ENCODE peak calls at places on chromosomes 11 and 22, in ten cellular contexts. R is HCT116, E is neural progenitor cell, T is OCI-LY7, F is neuronal stem cell, Q is GM23248, N is mesendoderm, S is fibroblast of lung, X is GM12878, I is H1. Y is an unnamed sample. For H3K36me3, the result is how much of the 10 kb centered on the place peaks cover.

GRCh38 chr11:35927067-35927466 is 16.8 kb upstream of the LDLRAD3 start:
- DNase-seq in R (no peak), E (no peak), T (no peak), F (no peak), Q (peak), N (no peak), S (peak), X (no peak), I (no peak), Y (no peak)

GRCh38 chr11:78595431-78596130 is 20.9 kb upstream of the NARS2 start:
- DNase-seq in R (no peak), E (no peak), T (no peak), F (no peak), Q (peak), N (no peak), S (no peak), X (no peak), I (no peak), Y (peak)

GRCh38 chr11:5923789-5924188 is 18.3 kb upstream of the OR56A3 start:
- DNase-seq in R (no peak), E (no peak), T (no peak), F (no peak), Q (no peak), N (peak), S (no peak), X (no peak), I (no peak), Y (no peak)

GRCh38 chr11:69157156-69157821 is 1.6 kb downstream of the SMIM38 start:
- DNase-seq in R (no peak), E (peak), T (no peak), F (peak), Q (peak), N (no peak), S (peak), X (no peak), I (no peak), Y (no peak)

GRCh38 chr22:23705358-23705757 is 14.5 kb downstream of the RGL4 start:
- DNase-seq in R (no peak), E (no peak), T (no peak), F (no peak), Q (no peak), N (no peak), S (no peak), X (no peak), I (no peak), Y (no peak)

GRCh38 chr11:81246937-81247336 is 1486.7 kb downstream of the FAM181B start:
- DNase-seq in R (no peak), E (no peak), T (no peak), F (no peak), Q (no peak), N (no peak), S (no peak), X (no peak), I (no peak), Y (peak)

GRCh38 chr11:76248210-76248609 is 41.9 kb upstream of the WNT11 start:
- DNase-seq in R (no peak), E (peak), T (no peak), F (no peak), Q (peak), N (peak), S (no peak), X (no peak), I (no peak), Y (no peak)

GRCh38 chr22:38866399-38867123 is 5.5 kb downstream of the CBX6 start:
- DNase-seq in R (no peak), E (peak), T (no peak), F (no peak), Q (no peak), N (peak), S (no peak), X (no peak), I (peak), Y (peak)

GRCh38 chr22:40408718-40409612 is 38.6 kb downstream of the SGSM3 start:
- DNase-seq in R (no peak), E (no peak), T (no peak), F (no peak), Q (no peak), N (no peak), S (no peak), X (no peak), I (no peak), Y (no peak)

GRCh38 chr22:19930537-19931486 is 10.8 kb upstream of the COMT start:
- DNase-seq in R (no peak), E (no peak), T (no peak), F (no peak), Q (no peak), N (no peak), S (no peak), X (no peak), I (no peak), Y (no peak)

GRCh38 chr22:23385301-23386244 is 194.5 kb downstream of the IGLL1 start:
- DNase-seq in R (peak), E (peak), T (peak), F (peak), Q (peak), N (peak), S (peak), X (peak), I (peak), Y (peak)

GRCh38 chr11:125916683-125917337 is 12.5 kb downstream of the DDX25 start:
- DNase-seq in R (no peak), E (no peak), T (no peak), F (no peak), Q (no peak), N (no peak), S (no peak), X (no peak), I (no peak), Y (no peak)

GRCh38 chr11:70141490-70142014 is 61.5 kb upstream of the FADD start:
- DNase-seq in R (no peak), E (peak), T (no peak), F (peak), Q (peak), N (peak), S (peak), X (no peak), I (peak), Y (no peak)

GRCh38 chr11:11843233-11843632 is 1.5 kb downstream of the USP47 start:
- DNase-seq in R (no peak), E (peak), T (peak), F (no peak), Q (peak), N (no peak), S (peak), X (no peak), I (no peak), Y (peak)

GRCh38 chr22:45441158-45441557 is 27.7 kb downstream of the RIBC2 start:
- DNase-seq in R (peak), E (peak), T (peak), F (peak), Q (peak), N (peak), S (peak), X (no peak), I (no peak), Y (peak)

GRCh38 chr11:43943357-43943930 is 1.0 kb downstream of the C11orf96 start:
- DNase-seq in R (no peak), E (peak), T (no peak), F (no peak), Q (peak), N (no peak), S (peak), X (no peak), I (no peak), Y (no peak)

GRCh38 chr22:46915978-46916730 is 153.7 kb downstream of the TBC1D22A start:
- DNase-seq in R (no peak), E (no peak), T (no peak), F (no peak), Q (peak), N (no peak), S (no peak), X (no peak), I (no peak), Y (no peak)

GRCh38 chr11:13831707-13832106 is 130.8 kb upstream of the SPON1 start:
- DNase-seq in R (no peak), E (no peak), T (peak), F (no peak), Q (no peak), N (no peak), S (peak), X (no peak), I (no peak), Y (no peak)

GRCh38 chr11:17631702-17632365 is 84.8 kb downstream of the OTOG start:
- DNase-seq in R (no peak), E (no peak), T (no peak), F (no peak), Q (no peak), N (no peak), S (no peak), X (no peak), I (no peak), Y (no peak)

GRCh38 chr11:13479688-13480087 is 16.1 kb downstream of the PTH start:
- DNase-seq in R (no peak), E (no peak), T (no peak), F (no peak), Q (no peak), N (no peak), S (no peak), X (no peak), I (no peak), Y (no peak)

GRCh38 chr22:17138451-17139042 is 17.4 kb upstream of the TMEM121B start:
- DNase-seq in R (no peak), E (no peak), T (no peak), F (no peak), Q (no peak), N (no peak), S (no peak), X (no peak), I (no peak), Y (no peak)

GRCh38 chr22:16954060-16954403 is 54.0 kb downstream of the GAB4 start:
- DNase-seq in R (no peak), E (no peak), T (no peak), F (no peak), Q (no peak), N (no peak), S (no peak), X (no peak), I (no peak), Y (no peak)

GRCh38 chr11:15720460-15720859 is 605.7 kb downstream of the INSC start:
- DNase-seq in R (no peak), E (no peak), T (no peak), F (no peak), Q (no peak), N (no peak), S (peak), X (no peak), I (no peak), Y (no peak)

GRCh38 chr11:74169736-74170458 is 905 bp downstream of the C2CD3 start:
- DNase-seq in R (no peak), E (no peak), T (peak), F (no peak), Q (peak), N (peak), S (no peak), X (no peak), I (no peak), Y (no peak)

GRCh38 chr11:44950625-44951472 is at the start of gene TP53I11:
- DNase-seq in R (peak), E (peak), T (no peak), F (peak), Q (peak), N (no peak), S (peak), X (no peak), I (no peak), Y (peak)

GRCh38 chr11:16790484-16791240 is 52.2 kb downstream of the C11orf58 start:
- DNase-seq in R (no peak), E (no peak), T (no peak), F (no peak), Q (no peak), N (no peak), S (no peak), X (no peak), I (no peak), Y (no peak)

GRCh38 chr22:23281406-23282088 is 101.2 kb downstream of the BCR start:
- DNase-seq in R (peak), E (peak), T (peak), F (peak), Q (peak), N (peak), S (peak), X (peak), I (peak), Y (peak)

GRCh38 chr11:8638300-8638699 is 44.2 kb downstream of the TRIM66 start:
- DNase-seq in R (no peak), E (no peak), T (no peak), F (no peak), Q (peak), N (no peak), S (peak), X (no peak), I (no peak), Y (no peak)

GRCh38 chr22:23690713-23691112 is at the start of gene RGL4:
- DNase-seq in R (no peak), E (no peak), T (no peak), F (no peak), Q (no peak), N (no peak), S (no peak), X (no peak), I (no peak), Y (no peak)

GRCh38 chr11:75292943-75293342 is 52.4 kb downstream of the TPBGL start:
- DNase-seq in R (no peak), E (no peak), T (no peak), F (no peak), Q (no peak), N (no peak), S (no peak), X (no peak), I (no peak), Y (no peak)

GRCh38 chr22:49963647-49964026 is 3.1 kb downstream of the PIM3 start:
- DNase-seq in R (no peak), E (no peak), T (no peak), F (no peak), Q (no peak), N (no peak), S (no peak), X (no peak), I (no peak), Y (no peak)

GRCh38 chr22:27719535-27720227 is 81.9 kb downstream of the MN1 start:
- DNase-seq in R (no peak), E (no peak), T (peak), F (no peak), Q (peak), N (peak), S (peak), X (no peak), I (no peak), Y (no peak)

GRCh38 chr11:97361812-97362378 is 972.1 kb downstream of the JRKL start:
- DNase-seq in R (no peak), E (no peak), T (no peak), F (no peak), Q (no peak), N (no peak), S (peak), X (no peak), I (no peak), Y (peak)

GRCh38 chr11:8018742-8019631 is 31.9 kb downstream of the EIF3F start:
- DNase-seq in R (no peak), E (peak), T (no peak), F (peak), Q (peak), N (peak), S (peak), X (no peak), I (no peak), Y (peak)

GRCh38 chr22:48887394-48888332 is 940.0 kb downstream of the BRD1 start:
- DNase-seq in R (no peak), E (no peak), T (no peak), F (no peak), Q (no peak), N (no peak), S (no peak), X (no peak), I (no peak), Y (no peak)

GRCh38 chr11:130726234-130726559 is 190.1 kb downstream of the SNX19 start:
- DNase-seq in R (no peak), E (no peak), T (no peak), F (no peak), Q (peak), N (no peak), S (peak), X (no peak), I (no peak), Y (peak)

GRCh38 chr22:46748948-46749681 is 11.1 kb upstream of the CERK start:
- DNase-seq in R (no peak), E (no peak), T (no peak), F (no peak), Q (peak), N (no peak), S (peak), X (no peak), I (no peak), Y (no peak)

GRCh38 chr11:12914401-12914912 is 94.7 kb upstream of the RASSF10 start:
- DNase-seq in R (no peak), E (peak), T (peak), F (peak), Q (peak), N (peak), S (peak), X (no peak), I (peak), Y (peak)

GRCh38 chr11:86747801-86748200 is 52.5 kb upstream of the PRSS23 start:
- DNase-seq in R (no peak), E (no peak), T (no peak), F (no peak), Q (no peak), N (no peak), S (no peak), X (no peak), I (no peak), Y (no peak)

GRCh38 chr11:86749861-86750401 is 50.4 kb upstream of the PRSS23 start:
- DNase-seq in R (no peak), E (no peak), T (no peak), F (no peak), Q (peak), N (no peak), S (no peak), X (no peak), I (no peak), Y (no peak)

GRCh38 chr11:86746509-86746908 is 53.8 kb upstream of the PRSS23 start:
- DNase-seq in R (no peak), E (no peak), T (no peak), F (no peak), Q (no peak), N (no peak), S (no peak), X (no peak), I (no peak), Y (no peak)

GRCh38 chr11:86749376-86749775 is 51.0 kb upstream of the PRSS23 start:
- DNase-seq in R (no peak), E (peak), T (no peak), F (no peak), Q (peak), N (peak), S (no peak), X (no peak), I (no peak), Y (no peak)

GRCh38 chr11:86748296-86748695 is 52.0 kb upstream of the PRSS23 start:
- DNase-seq in R (no peak), E (no peak), T (no peak), F (no peak), Q (peak), N (no peak), S (peak), X (no peak), I (no peak), Y (no peak)
- H3K4me2 ChIP-seq in R (no peak), E (no peak), T (no peak), F (no peak), Q (peak), N (no peak), S (no peak), X (no peak), I (no peak), Y (no peak)

GRCh38 chr11:46392421-46393230 is 1.1 kb upstream of the CHRM4 start:
- DNase-seq in R (no peak), E (peak), T (peak), F (peak), Q (peak), N (peak), S (peak), X (no peak), I (no peak), Y (peak)
- H3K4me3 ChIP-seq in R (peak), E (peak), T (no peak), F (peak), Q (peak), N (no peak), S (peak), X (peak), I (peak), Y (peak)

GRCh38 chr11:102623998-102624397 is 1.1 kb downstream of the MMP20 start:
- DNase-seq in R (no peak), E (no peak), T (no peak), F (no peak), Q (no peak), N (no peak), S (no peak), X (no peak), I (no peak), Y (no peak)
- H3K36me3 ChIP-seq in R (under half), E (under half), T (under half), F (under half), Q (under half), N (under half), S (under half), X (under half), I (under half), Y (under half)

GRCh38 chr11:31796523-31797226 is 14.4 kb downstream of the PAX6 start:
- DNase-seq in R (no peak), E (peak), T (no peak), F (no peak), Q (no peak), N (no peak), S (no peak), X (no peak), I (no peak), Y (no peak)
- H3K4me2 ChIP-seq in R (no peak), E (peak), T (no peak), F (no peak), Q (no peak), N (no peak), S (no peak), X (no peak), I (peak), Y (no peak)

GRCh38 chr11:96154802-96155520 is 188.0 kb downstream of the MAML2 start:
- DNase-seq in R (no peak), E (no peak), T (no peak), F (no peak), Q (peak), N (peak), S (peak), X (no peak), I (no peak), Y (no peak)
- H3K4me3 ChIP-seq in R (no peak), E (no peak), T (no peak), F (no peak), Q (peak), N (no peak), S (no peak), X (no peak), I (no peak), Y (no peak)

DNA sequence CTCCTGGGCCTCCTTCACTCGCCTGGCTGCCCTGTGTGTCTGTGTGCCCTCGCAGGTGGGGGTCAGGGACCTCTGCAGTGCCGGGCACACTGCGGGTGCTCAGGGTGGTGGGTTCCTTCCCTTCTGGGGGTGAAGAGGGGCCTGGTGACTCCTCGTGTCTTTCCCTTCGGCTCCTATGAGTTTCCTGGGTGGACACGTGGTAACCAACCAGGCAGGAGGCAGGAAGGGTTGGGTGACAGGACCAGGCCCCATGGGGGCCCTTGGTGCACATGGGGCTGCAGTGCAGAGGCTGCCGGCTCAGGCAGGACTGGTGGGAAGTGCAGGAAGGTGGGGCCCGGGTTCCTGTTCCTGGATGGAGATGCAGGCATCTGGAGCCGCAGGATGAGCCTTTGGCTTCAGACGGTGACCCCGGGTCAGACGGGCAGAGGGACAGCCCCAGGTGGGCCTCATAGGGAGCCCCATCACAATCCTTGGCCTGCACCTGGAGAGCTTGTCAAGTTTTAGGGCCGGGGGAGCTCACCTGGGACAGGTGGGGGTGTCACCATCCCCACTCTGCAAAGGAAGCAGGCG is 9.6 kb downstream of the FRMD8 start:
- DNase-seq in R (no peak), E (no peak), T (no peak), F (no peak), Q (no peak), N (no peak), S (no peak), X (no peak), I (no peak), Y (no peak)
- H3K36me3 ChIP-seq in R (under half), E (under half), T (half or more), F (under half), Q (under half), N (under half), S (under half), X (under half), I (under half), Y (under half)

GRCh38 chr22:37659066-37659896 is 758 bp downstream of the PDXP start:
- DNase-seq in R (no peak), E (no peak), T (peak), F (no peak), Q (peak), N (no peak), S (no peak), X (no peak), I (no peak), Y (peak)
- H3K4me2 ChIP-seq in R (peak), E (peak), T (peak), F (peak), Q (peak), N (peak), S (peak), X (peak), I (peak), Y (peak)